ENCODE peak calls at places on chromosomes 2 and 18, in eight cellular contexts. P, R, J, A, L, Z, F and X are unnamed samples.

GRCh38 chr18:37339701-37340215 is 225.8 kb downstream of the CELF4 start:
- DNase-seq in J (no peak), R (no peak), A (no peak), Z (no peak), F (no peak), P (no peak), L (no peak), X (no peak)

GRCh38 chr2:62966995-62967394 is 83.6 kb upstream of the OTX1 start:
- DNase-seq in R (no peak), F (no peak), L (no peak), J (no peak), A (no peak), Z (peak; percentile 23), P (no peak), X (no peak)

GRCh38 chr2:73091164-73091563 is 19.7 kb upstream of the SFXN5 start:
- DNase-seq in R (no peak), A (no peak), Z (no peak), L (no peak), P (no peak), F (no peak), J (no peak), X (no peak)

GRCh38 chr2:131034122-131035051 is 58.9 kb downstream of the FAM168B start:
- DNase-seq in A (no peak), P (peak; percentile 33), F (no peak), Z (no peak), R (no peak), L (peak; percentile 76), J (peak; percentile 76), X (peak; percentile 86)

GRCh38 chr2:241965931-241966412 is 96.4 kb downstream of the RTP5 start:
- DNase-seq in A (peak; percentile 24), P (peak; percentile 46), J (no peak), L (no peak), F (peak; percentile 77), Z (peak; percentile 23), R (no peak), X (no peak)

GRCh38 chr18:79523738-79524180 is 128.0 kb downstream of the NFATC1 start:
- DNase-seq in A (no peak), R (no peak), Z (no peak), L (no peak), J (no peak), P (peak; percentile 9), F (no peak), X (peak; percentile 80)

GRCh38 chr2:134133622-134134312 is 120.1 kb upstream of the MGAT5 start:
- DNase-seq in P (peak; percentile 76), A (no peak), R (no peak), Z (no peak), J (no peak), L (no peak), F (no peak), X (no peak)

GRCh38 chr18:21745234-21745633 is 4.6 kb downstream of the MIB1 start:
- DNase-seq in A (no peak), F (no peak), P (no peak), R (no peak), J (no peak), L (no peak), Z (no peak), X (no peak)

GRCh38 chr18:75588412-75588811 is 160.9 kb upstream of the SMIM21 start:
- DNase-seq in R (no peak), F (no peak), A (no peak), J (no peak), Z (no peak), L (no peak), P (no peak), X (no peak)

GRCh38 chr18:13447621-13448020 is 229.1 kb downstream of the LDLRAD4 start:
- DNase-seq in F (no peak), A (no peak), L (no peak), Z (no peak), J (no peak), R (no peak), P (peak; percentile 58), X (no peak)

GRCh38 chr2:23478933-23479683 is 94.1 kb downstream of the KLHL29 start:
- DNase-seq in R (no peak), F (no peak), L (no peak), Z (no peak), P (no peak), J (no peak), A (no peak), X (no peak)

GRCh38 chr2:208020253-208020652 is 5.1 kb downstream of the PLEKHM3 start:
- DNase-seq in Z (no peak), F (no peak), P (no peak), J (no peak), L (no peak), A (no peak), R (no peak), X (no peak)

GRCh38 chr2:208025814-208026184 is 472 bp upstream of the PLEKHM3 start:
- DNase-seq in R (no peak), P (no peak), A (no peak), J (no peak), Z (no peak), F (no peak), L (no peak), X (no peak)

DNA sequence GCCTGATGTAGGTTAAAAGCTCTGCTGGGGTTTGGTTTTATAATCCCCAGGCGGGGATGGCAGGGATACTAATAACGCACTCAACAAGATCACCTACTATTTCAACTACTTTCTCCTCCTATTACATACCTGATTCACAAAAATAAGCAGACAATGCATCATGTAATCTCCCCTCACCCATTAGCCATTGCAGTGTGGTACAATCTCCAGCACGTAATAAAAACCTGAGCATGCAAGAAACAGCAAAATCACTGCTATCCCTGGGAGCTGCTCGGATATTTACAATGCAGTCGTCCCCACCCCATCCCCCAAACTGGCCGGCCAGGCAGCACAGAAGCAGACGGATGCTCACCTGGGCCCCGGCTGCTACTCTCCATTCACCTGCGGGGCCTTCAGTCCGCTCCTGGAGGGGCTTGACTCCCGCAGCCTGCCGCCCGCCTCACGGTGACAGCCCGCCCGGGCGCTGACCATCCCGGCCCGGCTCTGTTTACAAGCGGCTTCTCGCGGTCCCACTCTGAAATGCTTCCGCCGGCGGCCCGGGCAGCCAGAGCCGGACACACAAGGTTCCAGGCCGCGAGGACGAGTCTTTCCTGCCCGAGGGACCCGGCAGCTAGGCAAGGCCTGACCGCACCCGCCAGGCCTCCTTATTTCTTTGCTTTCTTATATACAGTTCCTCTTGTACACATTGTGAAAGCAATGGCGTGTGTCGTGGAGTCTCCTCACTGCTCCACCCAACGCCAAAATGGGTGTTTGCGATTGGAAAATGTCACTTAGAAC is at the start of gene PLEKHM3:
- DNase-seq in L (peak; percentile 95), R (peak; percentile 70), Z (peak; percentile 48), J (peak; percentile 95), F (peak; percentile 93), P (peak; percentile 91), A (peak; percentile 77), X (peak; percentile 79)
- TF ChIP-seq POLR2A in L (no peak), R (peak; percentile 26), Z (peak; percentile 84), J (peak; percentile 78), F (peak; percentile 80), P (peak; percentile 63), A (no peak), X (no peak)

DNA sequence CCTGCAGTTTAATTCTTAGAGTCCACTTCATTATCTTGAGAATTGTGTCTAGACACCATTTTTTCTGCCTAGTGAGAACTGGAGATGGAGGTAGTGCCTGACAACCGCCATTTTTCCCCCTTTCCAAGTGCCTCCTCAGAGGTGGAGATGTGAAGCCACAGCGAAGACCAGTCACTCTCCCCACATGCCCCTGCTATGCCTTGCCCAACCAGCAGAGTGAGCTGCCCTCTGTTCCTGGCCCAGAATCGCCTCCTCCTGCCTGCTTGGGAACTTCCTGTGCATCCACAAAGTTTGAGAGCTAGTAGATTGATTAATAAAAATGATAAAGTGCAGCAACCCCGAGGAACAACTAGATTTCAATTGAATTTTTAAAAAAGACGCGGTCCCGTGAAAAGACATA is 123.3 kb downstream of the CLIP4 start:
- DNase-seq in A (no peak), P (no peak), Z (peak; percentile 54), L (no peak), F (peak; percentile 48), R (no peak), J (peak; percentile 71), X (no peak)
- TF ChIP-seq CTCF in A (no peak), P (peak; percentile 35), Z (peak; percentile 67), L (no peak), F (peak; percentile 52), R (no peak), J (peak; percentile 94), X (no peak)

GRCh38 chr18:46072959-46073358 is 899 bp upstream of the PSTPIP2 start:
- DNase-seq in P (no peak), A (no peak), J (no peak), L (no peak), F (no peak), Z (no peak), R (no peak), X (peak; percentile 58)

GRCh38 chr18:46071615-46071893 is 506 bp downstream of the PSTPIP2 start:
- DNase-seq in Z (no peak), J (no peak), A (no peak), P (no peak), R (no peak), L (no peak), F (no peak), X (no peak)

GRCh38 chr18:46073474-46074331 is 1.6 kb upstream of the PSTPIP2 start:
- DNase-seq in F (peak; percentile 66), R (no peak), A (no peak), L (no peak), Z (peak; percentile 32), P (no peak), J (peak; percentile 61), X (peak; percentile 72)

GRCh38 chr18:46070683-46071614 is 1.1 kb downstream of the PSTPIP2 start:
- DNase-seq in L (no peak), J (peak; percentile 54), F (peak; percentile 17), P (no peak), A (no peak), Z (no peak), R (no peak), X (no peak)

DNA sequence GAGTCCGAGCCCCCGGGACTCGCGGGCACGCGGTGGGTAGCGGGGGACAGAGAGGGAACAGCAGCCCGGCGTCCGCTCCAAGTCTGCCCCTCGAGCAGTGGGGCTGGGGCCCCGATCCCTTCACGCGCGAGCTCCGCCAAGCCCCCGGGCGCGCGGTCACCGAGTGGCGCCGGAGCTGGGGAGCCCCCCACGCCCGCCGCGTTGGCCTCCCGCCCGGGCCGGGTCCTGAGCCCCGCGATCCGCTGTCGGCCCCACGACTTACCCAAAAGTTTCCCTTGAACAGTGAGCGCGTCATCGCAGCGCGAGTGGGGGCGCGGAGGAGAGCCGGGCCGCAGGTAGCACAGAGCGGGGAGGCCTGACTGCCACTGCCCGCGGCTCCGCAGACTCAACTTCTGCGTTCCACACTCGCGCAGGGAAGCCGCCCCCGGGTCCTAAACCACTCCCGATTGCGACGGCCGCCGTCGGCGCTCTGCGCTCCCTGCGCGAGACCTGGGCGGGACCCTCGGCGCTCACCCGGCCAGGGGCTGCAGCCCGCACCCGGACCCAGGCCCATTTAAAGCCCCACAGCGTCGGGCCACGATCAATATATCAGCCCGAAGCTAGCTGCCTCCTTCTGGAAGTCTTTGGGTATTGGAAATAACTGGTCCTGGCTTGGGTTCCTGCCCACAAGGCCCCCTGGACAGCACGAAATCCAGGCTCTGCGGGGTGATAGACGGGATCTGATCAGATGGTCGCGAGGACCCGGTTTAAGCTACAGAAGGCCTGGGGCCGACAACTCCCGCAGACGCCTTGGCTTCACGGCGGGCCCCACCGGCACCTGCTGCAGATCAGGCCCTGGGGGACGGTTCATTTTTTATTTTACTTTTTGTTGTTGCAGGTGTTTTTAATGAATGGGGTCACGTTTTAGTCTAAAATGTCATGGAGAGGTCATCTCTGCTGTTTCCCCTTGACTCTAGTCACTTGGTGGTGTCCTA is at the start of gene PSTPIP2:
- DNase-seq in P (peak; percentile 80), A (peak; percentile 66), F (peak; percentile 71), J (peak; percentile 73), Z (peak; percentile 58), L (peak; percentile 91), R (peak; percentile 38), X (peak; percentile 63)
- TF ChIP-seq POLR2A in P (peak; percentile 23), A (no peak), F (peak; percentile 58), J (no peak), Z (peak; percentile 66), L (no peak), R (no peak), X (no peak)

GRCh38 chr2:186780701-186781316 is 68.2 kb downstream of the ZSWIM2 start:
- DNase-seq in A (no peak), J (no peak), R (no peak), Z (no peak), L (no peak), P (no peak), F (no peak), X (no peak)
- TF ChIP-seq CTCF in A (no peak), J (peak; percentile 81), R (no peak), Z (peak; percentile 20), L (no peak), P (no peak), F (no peak), X (no peak)